ENCODE peak calls at places on chromosome 21, in six cellular contexts. O, U, K, F, D and V are unnamed samples. For H3K4me1, the result is how much of the 10 kb centered on the place peaks cover.

GRCh38 chr21:45280178-45280821 is 7.4 kb downstream of the POFUT2 start:
- DNase-seq in O (no peak), U (peak), K (no peak), F (no peak), D (peak), V (peak)

GRCh38 chr21:15031790-15032357 is 32.9 kb downstream of the NRIP1 start:
- DNase-seq in O (no peak), U (no peak), K (no peak), F (no peak), D (no peak), V (no peak)

GRCh38 chr21:45640888-45641479 is 2.5 kb upstream of the PCBP3 start:
- DNase-seq in O (peak), U (peak), K (no peak), F (no peak), D (peak), V (no peak)

GRCh38 chr21:14591277-14591876 is 45.3 kb upstream of the SAMSN1 start:
- DNase-seq in O (no peak), U (no peak), K (no peak), F (no peak), D (no peak), V (no peak)

GRCh38 chr21:15682977-15683376 is 46.8 kb upstream of the USP25 start:
- DNase-seq in O (no peak), U (no peak), K (peak), F (no peak), D (no peak), V (no peak)

GRCh38 chr21:46000182-46000730 is 18.7 kb downstream of the COL6A1 start:
- DNase-seq in O (no peak), U (peak), K (no peak), F (peak), D (no peak), V (peak)

GRCh38 chr21:22871692-22872091 is 1873.5 kb downstream of the NCAM2 start:
- DNase-seq in O (no peak), U (no peak), K (no peak), F (no peak), D (no peak), V (no peak)

GRCh38 chr21:35644523-35644922 is 415.8 kb downstream of the SETD4 start:
- DNase-seq in O (no peak), U (no peak), K (no peak), F (no peak), D (no peak), V (no peak)

GRCh38 chr21:45256021-45256911 is 31.4 kb downstream of the POFUT2 start:
- DNase-seq in O (no peak), U (no peak), K (no peak), F (no peak), D (peak), V (no peak)

GRCh38 chr21:45406801-45407628 is 2.0 kb downstream of the COL18A1 start:
- DNase-seq in O (peak), U (peak), K (peak), F (no peak), D (peak), V (no peak)

GRCh38 chr21:40254540-40255455 is 387.6 kb downstream of the PCP4 start:
- DNase-seq in O (no peak), U (peak), K (no peak), F (no peak), D (no peak), V (no peak)

GRCh38 chr21:45949928-45950739 is 31.4 kb upstream of the COL6A1 start:
- DNase-seq in O (no peak), U (no peak), K (no peak), F (no peak), D (peak), V (peak)

GRCh38 chr21:45788635-45789506 is 145.3 kb downstream of the PCBP3 start:
- DNase-seq in O (no peak), U (no peak), K (no peak), F (no peak), D (no peak), V (no peak)

GRCh38 chr21:34520769-34521508 is 8.9 kb upstream of the KCNE1 start:
- DNase-seq in O (no peak), U (no peak), K (no peak), F (peak), D (no peak), V (no peak)

GRCh38 chr21:45536301-45537081 is 5.7 kb downstream of the SLC19A1 start:
- DNase-seq in O (no peak), U (peak), K (no peak), F (no peak), D (peak), V (peak)

GRCh38 chr21:46058339-46059145 is 39.4 kb upstream of the COL6A2 start:
- DNase-seq in O (no peak), U (peak), K (no peak), F (no peak), D (no peak), V (no peak)

GRCh38 chr21:21156919-21157318 is 158.7 kb downstream of the NCAM2 start:
- DNase-seq in O (no peak), U (no peak), K (no peak), F (no peak), D (no peak), V (no peak)

GRCh38 chr21:46130721-46131720 is 24.4 kb downstream of the FTCD start:
- DNase-seq in O (no peak), U (no peak), K (no peak), F (no peak), D (peak), V (no peak)

GRCh38 chr21:46368533-46369285 is 44.8 kb downstream of the PCNT start:
- DNase-seq in O (no peak), U (no peak), K (no peak), F (no peak), D (no peak), V (no peak)

GRCh38 chr21:46059195-46059594 is 38.7 kb upstream of the COL6A2 start:
- DNase-seq in O (no peak), U (no peak), K (no peak), F (no peak), D (no peak), V (no peak)

GRCh38 chr21:35128526-35128925 is 79.4 kb upstream of the RUNX1 start:
- DNase-seq in O (no peak), U (no peak), K (no peak), F (no peak), D (no peak), V (no peak)

GRCh38 chr21:16770279-16770678 is 742.6 kb upstream of the CXADR start:
- DNase-seq in O (no peak), U (no peak), K (no peak), F (no peak), D (no peak), V (no peak)

GRCh38 chr21:20388400-20388799 is 609.8 kb upstream of the NCAM2 start:
- DNase-seq in O (no peak), U (no peak), K (no peak), F (no peak), D (no peak), V (no peak)

GRCh38 chr21:45865106-45865835 is 116.3 kb upstream of the COL6A1 start:
- DNase-seq in O (no peak), U (no peak), K (no peak), F (no peak), D (no peak), V (no peak)

GRCh38 chr21:40548134-40548533 is 298.8 kb downstream of the DSCAM start:
- DNase-seq in O (no peak), U (no peak), K (no peak), F (no peak), D (no peak), V (no peak)

GRCh38 chr21:35927262-35927661 is 133.1 kb downstream of the SETD4 start:
- DNase-seq in O (no peak), U (no peak), K (no peak), F (no peak), D (no peak), V (no peak)

GRCh38 chr21:27076035-27076434 is 109.1 kb upstream of the ADAMTS5 start:
- DNase-seq in O (no peak), U (no peak), K (no peak), F (no peak), D (no peak), V (no peak)

GRCh38 chr21:46594276-46594675 is 10.6 kb downstream of the S100B start:
- DNase-seq in O (no peak), U (no peak), K (no peak), F (no peak), D (no peak), V (no peak)

GRCh38 chr21:17441370-17441769 is 71.5 kb upstream of the CXADR start:
- DNase-seq in O (peak), U (no peak), K (no peak), F (peak), D (no peak), V (no peak)

GRCh38 chr21:29299046-29299905 is 554 bp downstream of the BACH1 start:
- DNase-seq in O (peak), U (peak), K (peak), F (peak), D (peak), V (peak)

GRCh38 chr21:29298348-29299045 is at the start of gene BACH1:
- DNase-seq in O (peak), U (peak), K (peak), F (peak), D (peak), V (peak)

GRCh38 chr21:29301703-29302102 is 3.0 kb downstream of the BACH1 start:
- DNase-seq in O (no peak), U (no peak), K (no peak), F (no peak), D (no peak), V (no peak)

GRCh38 chr21:29300547-29301138 is 1.9 kb downstream of the BACH1 start:
- DNase-seq in O (no peak), U (no peak), K (no peak), F (no peak), D (no peak), V (no peak)

DNA sequence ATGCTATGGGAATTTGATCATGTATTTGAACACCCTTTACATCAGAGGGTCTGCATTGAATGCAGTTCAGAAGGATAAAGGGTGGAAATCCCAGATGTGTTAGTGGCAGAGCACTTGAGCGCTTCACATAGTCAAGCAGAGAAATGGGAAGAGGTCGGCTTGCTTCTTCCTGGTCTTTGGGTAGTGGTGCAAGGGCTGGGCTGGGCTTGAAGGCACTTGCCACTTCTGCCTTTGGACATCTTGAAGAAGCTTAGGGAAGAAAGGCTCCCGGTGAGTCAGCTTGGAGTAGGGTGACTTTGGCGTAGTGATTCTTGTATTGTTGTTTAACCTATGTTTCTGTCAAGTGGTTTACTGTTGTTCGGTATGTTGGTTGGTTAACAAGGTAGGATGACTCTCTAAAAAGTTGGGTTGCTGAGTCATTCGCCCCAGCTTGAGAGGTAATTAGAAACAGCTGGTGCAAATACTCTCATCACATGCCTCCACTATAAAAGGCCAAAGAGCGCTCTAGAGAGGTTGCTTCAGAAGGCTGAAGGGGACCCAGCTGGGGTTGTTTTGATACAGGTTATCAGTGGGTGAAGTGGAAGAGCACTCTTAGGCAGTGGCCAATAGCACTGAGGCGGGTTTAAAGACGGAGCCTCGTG is 1.3 kb downstream of the BACH1 start:
- DNase-seq in O (peak), U (peak), K (peak), F (peak), D (peak), V (no peak)
- TF ChIP-seq POLR2A in O (no peak), U (no peak), K (no peak), F (peak), D (no peak), V (no peak)

GRCh38 chr21:37903396-37903795 is 12.9 kb downstream of the KCNJ6 start:
- DNase-seq in O (no peak), U (no peak), K (no peak), F (no peak), D (no peak), V (no peak)
- H3K4me1 ChIP-seq in O (under half), U (under half), K (under half), F (under half), D (under half), V (under half)

GRCh38 chr21:41877901-41878830 is 978 bp downstream of the PRDM15 start:
- DNase-seq in O (peak), U (peak), K (peak), F (peak), D (peak), V (no peak)
- TF ChIP-seq POLR2A in O (no peak), U (peak), K (no peak), F (no peak), D (no peak), V (no peak)

DNA sequence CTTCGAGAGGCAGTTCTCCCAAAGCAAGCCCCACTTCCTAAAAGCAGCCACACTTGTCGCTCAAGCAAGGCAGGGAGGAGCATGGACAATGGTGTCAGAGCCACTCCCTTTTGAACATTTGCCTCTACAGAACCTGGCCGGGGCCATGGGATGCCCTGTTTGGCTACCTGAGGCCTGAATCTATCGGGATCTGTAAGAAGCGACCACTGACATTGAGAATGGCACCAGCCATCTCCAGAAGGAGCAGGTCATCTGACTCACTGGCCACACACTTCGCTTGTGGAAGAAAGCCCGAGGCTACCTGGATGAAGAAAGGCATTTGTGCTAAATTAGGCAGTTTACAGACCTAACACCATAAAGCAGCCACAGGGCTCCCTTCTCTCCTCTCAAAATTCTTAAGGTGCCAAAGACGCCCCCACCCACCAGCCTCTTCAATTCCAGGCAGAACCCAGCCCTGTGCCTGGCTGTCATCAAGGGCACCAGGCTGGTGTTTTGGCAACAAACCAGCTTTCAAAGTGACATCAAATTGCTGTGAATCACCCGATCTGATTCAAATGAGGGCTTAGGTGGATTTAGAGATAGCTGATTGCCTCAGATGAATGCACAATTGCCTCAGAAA is 104.8 kb downstream of the ETS2 start:
- DNase-seq in O (peak), U (no peak), K (no peak), F (no peak), D (no peak), V (no peak)
- H3K4me1 ChIP-seq in O (half or more), U (under half), K (under half), F (half or more), D (under half), V (half or more)

GRCh38 chr21:31018232-31018631 is 20.0 kb downstream of the KRTAP19-8 start:
- DNase-seq in O (no peak), U (no peak), K (no peak), F (no peak), D (no peak), V (no peak)
- TF ChIP-seq POLR2A in O (no peak), U (no peak), K (no peak), F (no peak), D (no peak), V (no peak)

DNA sequence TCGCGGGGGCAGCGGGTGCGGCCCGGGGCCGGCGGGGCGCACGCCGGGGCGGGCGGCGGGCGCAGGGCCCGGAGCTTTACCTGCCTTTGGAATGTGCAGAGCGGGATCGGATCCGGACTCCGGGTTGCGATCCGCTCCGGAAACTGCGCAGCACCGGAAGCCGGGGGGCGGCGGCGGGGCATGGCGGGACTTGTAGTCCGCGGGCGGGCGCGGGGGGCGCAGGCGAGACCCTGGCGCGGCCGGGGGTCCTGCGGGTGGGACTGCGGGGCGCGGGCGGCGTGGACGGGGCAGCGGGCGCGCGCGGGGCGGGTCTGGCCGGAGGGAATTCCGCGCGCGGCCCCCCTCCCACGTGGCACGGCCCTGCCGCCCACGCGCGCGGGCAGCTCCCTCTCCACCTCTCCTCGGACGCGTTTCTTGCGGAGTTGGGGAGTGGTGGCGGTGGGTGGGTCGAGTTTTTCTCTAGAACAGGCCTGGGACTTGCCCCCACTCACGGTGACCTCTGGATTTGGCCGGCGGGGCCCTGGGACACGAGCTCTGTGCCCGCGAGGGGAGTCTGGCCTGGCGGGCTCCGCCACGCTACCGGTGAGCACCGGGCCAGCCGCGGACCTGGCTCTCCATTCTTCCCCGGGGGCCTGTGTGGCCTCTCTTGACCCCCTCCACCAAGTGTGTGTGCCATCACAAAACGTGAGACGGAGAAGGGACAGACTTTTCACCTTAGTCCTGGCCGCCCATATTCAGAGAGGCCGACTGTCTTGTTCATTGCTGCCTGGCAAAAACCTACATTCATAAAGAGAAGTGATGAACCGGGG is at the start of gene PRDM15:
- DNase-seq in O (peak), U (peak), K (peak), F (peak), D (peak), V (peak)
- H3K4me1 ChIP-seq in O (under half), U (under half), K (under half), F (under half), D (under half), V (under half)

GRCh38 chr21:25607151-25607811 is at the start of gene MRPL39:
- DNase-seq in O (peak), U (peak), K (peak), F (peak), D (peak), V (peak)
- TF ChIP-seq POLR2A in O (peak), U (peak), K (peak), F (peak), D (no peak), V (no peak)

GRCh38 chr21:42819861-42820512 is 59.4 kb downstream of the WDR4 start:
- DNase-seq in O (no peak), U (no peak), K (no peak), F (no peak), D (peak), V (no peak)
- H3K4me1 ChIP-seq in O (under half), U (under half), K (under half), F (under half), D (under half), V (under half)

GRCh38 chr21:43645987-43646386 is 13.3 kb downstream of the HSF2BP start:
- DNase-seq in O (peak), U (no peak), K (no peak), F (no peak), D (no peak), V (no peak)

GRCh38 chr21:43644609-43645008 is 14.7 kb downstream of the HSF2BP start:
- DNase-seq in O (peak), U (peak), K (peak), F (no peak), D (no peak), V (no peak)

GRCh38 chr21:43643193-43643592 is 16.1 kb downstream of the HSF2BP start:
- DNase-seq in O (no peak), U (no peak), K (no peak), F (no peak), D (no peak), V (no peak)

GRCh38 chr21:43646550-43647260 is 12.6 kb downstream of the HSF2BP start:
- DNase-seq in O (peak), U (peak), K (peak), F (peak), D (peak), V (peak)

GRCh38 chr21:43645414-43645891 is 13.8 kb downstream of the HSF2BP start:
- DNase-seq in O (peak), U (peak), K (peak), F (peak), D (no peak), V (no peak)
- TF ChIP-seq POLR2A in O (no peak), U (no peak), K (no peak), F (no peak), D (no peak), V (no peak)

GRCh38 chr21:33244082-33244780 is 14.5 kb downstream of the IFNAR2 start:
- DNase-seq in O (no peak), U (no peak), K (no peak), F (no peak), D (no peak), V (no peak)

GRCh38 chr21:33244781-33245105 is 15.0 kb downstream of the IFNAR2 start:
- DNase-seq in O (no peak), U (no peak), K (no peak), F (no peak), D (no peak), V (no peak)

GRCh38 chr21:33246963-33247362 is 17.2 kb downstream of the IFNAR2 start:
- DNase-seq in O (no peak), U (no peak), K (no peak), F (no peak), D (no peak), V (no peak)

GRCh38 chr21:33246506-33246905 is 16.8 kb downstream of the IFNAR2 start:
- DNase-seq in O (no peak), U (no peak), K (no peak), F (no peak), D (no peak), V (no peak)

GRCh38 chr21:33245289-33245918 is 15.7 kb downstream of the IFNAR2 start:
- DNase-seq in O (no peak), U (no peak), K (no peak), F (no peak), D (no peak), V (no peak)
- H3K4me1 ChIP-seq in O (under half), U (under half), K (under half), F (under half), D (under half), V (under half)